ENCODE peak calls at places on chromosomes 2 and 18, in six cellular contexts. G is DND-41; S is activated CD8-positive, alpha-beta T cell treated with anti-CD3 and anti-CD28 coated beads for 36 hours; U is foreskin keratinocyte; Z is body of pancreas; A is RWPE2. Y is an unnamed sample.

GRCh38 chr2:140567734-140568133 is 1563.1 kb downstream of the LRP1B start:
- ATAC-seq in U (peak), G (no peak), S (no peak), A (no peak), Z (no peak), Y (no peak)

GRCh38 chr2:64485961-64486360 is 32.0 kb downstream of the LGALSL start:
- ATAC-seq in Z (no peak), A (peak), G (no peak), S (no peak), U (peak), Y (peak)

GRCh38 chr2:64222942-64223511 is 78.8 kb upstream of the PELI1 start:
- ATAC-seq in U (no peak), Z (no peak), A (no peak), G (no peak), S (peak), Y (no peak)

GRCh38 chr2:217289909-217290283 is 430.0 kb upstream of the TNP1 start:
- ATAC-seq in G (no peak), Z (peak), A (peak), S (no peak), U (peak), Y (no peak)

GRCh38 chr18:51655327-51655698 is 457.8 kb upstream of the MEX3C start:
- ATAC-seq in Z (no peak), A (peak), U (peak), S (no peak), G (no peak), Y (no peak)

GRCh38 chr18:69401475-69402218 is 959 bp downstream of the DOK6 start:
- ATAC-seq in A (peak), U (peak), G (no peak), S (peak), Z (peak), Y (no peak)

GRCh38 chr18:48854780-48855179 is 96.0 kb downstream of the SMAD7 start:
- ATAC-seq in A (no peak), G (no peak), Z (no peak), S (no peak), U (no peak), Y (no peak)

GRCh38 chr2:143504397-143504796 is 375.2 kb downstream of the ARHGAP15 start:
- ATAC-seq in A (no peak), U (no peak), G (no peak), Z (no peak), S (no peak), Y (peak)

GRCh38 chr18:778194-779007 is 33.6 kb downstream of the YES1 start:
- ATAC-seq in A (no peak), Z (no peak), G (no peak), U (no peak), S (no peak), Y (no peak)

GRCh38 chr2:74596584-74596983 is 42.1 kb downstream of the DOK1 start:
- ATAC-seq in G (no peak), U (no peak), Z (no peak), S (no peak), A (no peak), Y (no peak)

GRCh38 chr2:174485763-174486613 is 841 bp downstream of the GPR155 start:
- ATAC-seq in S (peak), G (peak), A (peak), U (peak), Z (peak), Y (peak)

GRCh38 chr18:47485221-47485797 is 233.8 kb upstream of the SKOR2 start:
- ATAC-seq in U (no peak), S (no peak), A (no peak), Z (no peak), G (no peak), Y (no peak)

GRCh38 chr2:142936629-142937028 is 59.2 kb downstream of the KYNU start:
- ATAC-seq in U (no peak), S (no peak), A (no peak), Z (no peak), G (no peak), Y (no peak)

GRCh38 chr2:12663306-12664037 is 53.3 kb upstream of the TRIB2 start:
- ATAC-seq in S (no peak), Z (peak), G (no peak), U (no peak), A (no peak), Y (peak)

GRCh38 chr2:106551466-106552130 is 64.4 kb downstream of the CD8B2 start:
- ATAC-seq in S (no peak), Z (no peak), A (no peak), G (no peak), U (no peak), Y (no peak)

GRCh38 chr2:173043897-173044472 is 31.7 kb upstream of the MAP3K20 start:
- ATAC-seq in U (no peak), S (no peak), G (no peak), Z (no peak), A (no peak), Y (no peak)

GRCh38 chr2:127355407-127356008 is 32.3 kb downstream of the MAP3K2 start:
- ATAC-seq in A (peak), U (peak), Z (peak), S (no peak), G (peak), Y (no peak)

GRCh38 chr2:137316075-137316474 is 550.7 kb downstream of the THSD7B start:
- ATAC-seq in Z (no peak), G (no peak), U (no peak), S (no peak), A (no peak), Y (no peak)

GRCh38 chr2:98070081-98070480 is 16.9 kb upstream of the VWA3B start:
- ATAC-seq in U (no peak), S (no peak), Z (no peak), A (no peak), G (no peak), Y (no peak)

GRCh38 chr18:37484893-37485834 is 80.4 kb downstream of the CELF4 start:
- ATAC-seq in A (peak), Z (peak), U (peak), G (no peak), S (peak), Y (no peak)

GRCh38 chr2:29644949-29645348 is 276.4 kb downstream of the ALK start:
- ATAC-seq in A (no peak), S (no peak), U (no peak), G (no peak), Z (no peak), Y (no peak)
- TF ChIP-seq CTCF in A (peak), S (no peak), U (peak), G (no peak), Z (no peak), Y (no peak)

DNA sequence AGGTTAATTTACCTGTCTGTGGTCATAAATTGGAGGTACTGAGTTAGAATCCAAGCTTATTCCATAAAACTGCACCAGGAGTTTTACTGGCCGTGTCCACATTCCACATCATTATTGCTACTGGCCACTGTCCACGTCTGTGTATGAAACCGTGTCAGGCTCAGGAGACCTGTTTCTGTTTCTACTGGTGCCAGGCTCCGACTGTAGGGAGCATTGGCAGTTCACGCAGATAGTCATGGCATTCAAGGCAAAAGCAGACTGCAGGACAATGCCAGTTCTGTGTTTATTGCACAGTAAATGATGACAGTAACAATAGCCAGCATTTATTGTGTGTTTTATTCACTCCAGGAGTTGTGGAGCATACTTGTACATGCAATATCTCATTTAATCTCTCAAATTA is 55.2 kb downstream of the MAP4K4 start:
- ATAC-seq in Z (peak), S (no peak), G (no peak), A (peak), U (no peak), Y (no peak)
- TF ChIP-seq CTCF in Z (no peak), S (no peak), G (no peak), A (no peak), U (no peak), Y (no peak)

GRCh38 chr2:236236559-236237450 is 27.4 kb downstream of the ASB18 start:
- ATAC-seq in G (no peak), U (peak), S (no peak), Z (no peak), A (no peak), Y (no peak)
- TF ChIP-seq CTCF in G (no peak), U (no peak), S (no peak), Z (no peak), A (no peak), Y (no peak)

GRCh38 chr2:128469875-128470274 is 151.2 kb upstream of the HS6ST1 start:
- ATAC-seq in S (no peak), A (no peak), U (no peak), Z (no peak), G (no peak), Y (no peak)

GRCh38 chr2:128469203-128469602 is 150.5 kb upstream of the HS6ST1 start:
- ATAC-seq in G (no peak), S (no peak), A (no peak), U (no peak), Z (no peak), Y (no peak)

GRCh38 chr2:128466377-128467175 is 147.9 kb upstream of the HS6ST1 start:
- ATAC-seq in G (no peak), Z (peak), A (no peak), S (no peak), U (no peak), Y (peak)

GRCh38 chr2:128467321-128467901 is 148.7 kb upstream of the HS6ST1 start:
- ATAC-seq in G (no peak), S (no peak), Z (no peak), U (no peak), A (no peak), Y (no peak)

DNA sequence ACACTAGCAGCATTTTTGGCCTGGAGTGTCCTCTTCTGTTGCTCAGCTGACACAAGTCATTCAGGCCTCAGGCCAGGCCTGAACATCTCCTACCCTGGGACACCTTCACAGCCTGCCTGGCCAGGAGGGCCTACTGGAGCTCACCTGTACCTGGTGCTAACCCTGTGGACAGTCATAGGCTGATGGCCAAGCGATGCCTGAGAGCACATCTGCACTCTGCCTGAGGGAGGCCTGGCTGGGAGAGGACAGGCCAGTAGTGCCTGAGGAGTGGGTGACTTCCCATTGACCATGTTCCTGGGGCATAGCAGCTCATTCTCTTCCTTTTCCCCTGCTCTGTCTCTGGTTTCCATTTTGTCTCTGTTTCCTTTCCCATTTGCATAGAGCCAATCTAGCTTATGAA is 149.5 kb upstream of the HS6ST1 start:
- ATAC-seq in G (no peak), S (no peak), A (no peak), Z (no peak), U (no peak), Y (no peak)
- TF ChIP-seq CTCF in G (no peak), S (no peak), A (no peak), Z (no peak), U (no peak), Y (no peak)

GRCh38 chr2:44715671-44716077 is 225.8 kb upstream of the SIX3 start:
- ATAC-seq in A (peak), Z (no peak), U (peak), G (no peak), S (no peak), Y (no peak)
- TF ChIP-seq CTCF in A (peak), Z (no peak), U (peak), G (peak), S (no peak), Y (no peak)

DNA sequence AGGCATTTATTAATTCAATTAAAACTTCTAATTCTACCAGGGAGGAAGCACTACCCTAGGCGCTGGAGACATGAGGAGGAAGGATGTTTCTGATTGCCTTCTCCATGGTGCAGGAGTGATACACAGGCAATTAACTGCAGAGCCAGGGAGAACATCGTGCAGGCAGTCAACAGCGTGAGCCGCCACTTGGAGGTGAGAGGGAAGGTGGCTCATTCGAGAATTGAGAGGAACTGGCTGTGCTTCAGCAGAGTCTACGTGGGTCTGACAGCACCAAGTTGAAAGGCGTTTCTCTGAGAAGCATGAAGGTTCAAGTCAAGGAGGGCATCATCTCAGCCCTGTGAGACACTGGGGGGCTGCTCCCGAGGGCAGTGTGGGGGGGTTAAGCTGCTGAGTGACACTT is 388.7 kb upstream of the MYT1L start:
- ATAC-seq in G (no peak), Z (no peak), U (no peak), A (no peak), S (no peak), Y (no peak)
- TF ChIP-seq CTCF in G (no peak), Z (no peak), U (no peak), A (no peak), S (no peak), Y (no peak)

DNA sequence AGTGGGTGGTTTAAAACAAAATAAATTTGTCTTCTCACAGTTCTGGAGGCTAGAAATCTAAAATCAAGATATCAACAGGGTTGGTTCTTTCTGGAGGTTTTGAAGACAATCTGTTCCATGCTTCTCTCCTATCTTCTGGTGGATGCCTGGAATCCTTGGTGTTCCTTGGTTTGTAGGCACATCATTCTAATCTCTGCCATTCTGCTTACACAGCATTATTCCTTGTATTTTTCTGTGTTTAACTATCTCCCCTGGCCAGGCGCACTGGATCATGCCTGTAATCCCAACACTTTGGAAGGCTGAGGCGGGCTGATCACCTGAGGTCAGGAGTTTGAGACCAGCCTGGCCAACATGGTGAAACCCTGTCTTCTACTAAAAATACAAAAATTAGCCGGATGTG is 108.1 kb downstream of the ZRANB3 start:
- ATAC-seq in U (no peak), G (no peak), A (no peak), S (no peak), Z (no peak), Y (no peak)
- TF ChIP-seq CTCF in U (no peak), G (no peak), A (no peak), S (no peak), Z (no peak), Y (no peak)

GRCh38 chr18:32243358-32243757 is 53.5 kb downstream of the MEP1B start:
- ATAC-seq in S (no peak), G (no peak), U (no peak), Z (no peak), A (no peak), Y (no peak)

GRCh38 chr18:32237024-32237423 is 47.2 kb downstream of the MEP1B start:
- ATAC-seq in A (peak), Z (no peak), S (no peak), G (no peak), U (no peak), Y (no peak)

GRCh38 chr18:32242395-32242794 is 52.6 kb downstream of the MEP1B start:
- ATAC-seq in U (no peak), A (no peak), G (no peak), S (no peak), Z (no peak), Y (no peak)

GRCh38 chr18:32238635-32239268 is 48.9 kb downstream of the MEP1B start:
- ATAC-seq in Z (no peak), S (no peak), G (no peak), A (no peak), U (no peak), Y (no peak)
- TF ChIP-seq CTCF in Z (no peak), S (no peak), G (no peak), A (no peak), U (no peak), Y (no peak)